ENCODE peak calls at places on chromosomes 3 and 15, in six cellular contexts. One of them, this sample, is unnamed.

GRCh38 chr15:73737506-73737905 is 15.6 kb downstream of the INSYN1 start:
- DNase-seq in C1 segment of cervical spinal cord: no peak
- DNase-seq in NCI-H1694: no peak
- DNase-seq in HS-5: no peak
- DNase-seq in WTC11: no peak
- DNase-seq in adrenal gland: no peak
- DNase-seq in this sample: no peak

GRCh38 chr15:46080018-46080417 is 445.2 kb downstream of the SQOR start:
- DNase-seq in WTC11: peak
- DNase-seq in C1 segment of cervical spinal cord: no peak
- DNase-seq in adrenal gland: no peak
- DNase-seq in NCI-H1694: no peak
- DNase-seq in HS-5: no peak
- DNase-seq in this sample: no peak

GRCh38 chr15:39666671-39667070 is 85.8 kb downstream of the THBS1 start:
- DNase-seq in C1 segment of cervical spinal cord: no peak
- DNase-seq in HS-5: no peak
- DNase-seq in adrenal gland: no peak
- DNase-seq in NCI-H1694: no peak
- DNase-seq in WTC11: no peak
- DNase-seq in this sample: no peak

GRCh38 chr3:133970916-133971315 is 58.8 kb downstream of the SLCO2A1 start:
- DNase-seq in NCI-H1694: no peak
- DNase-seq in HS-5: no peak
- DNase-seq in WTC11: no peak
- DNase-seq in C1 segment of cervical spinal cord: no peak
- DNase-seq in adrenal gland: no peak
- DNase-seq in this sample: no peak

GRCh38 chr15:82040862-82041261 is 5.0 kb downstream of the MEX3B start:
- DNase-seq in C1 segment of cervical spinal cord: no peak
- DNase-seq in NCI-H1694: peak
- DNase-seq in adrenal gland: no peak
- DNase-seq in HS-5: no peak
- DNase-seq in WTC11: peak
- DNase-seq in this sample: no peak

GRCh38 chr15:25556136-25556535 is 117.3 kb upstream of the UBE3A start:
- DNase-seq in C1 segment of cervical spinal cord: no peak
- DNase-seq in NCI-H1694: no peak
- DNase-seq in adrenal gland: no peak
- DNase-seq in HS-5: no peak
- DNase-seq in WTC11: no peak
- DNase-seq in this sample: no peak

GRCh38 chr15:90680371-90680935 is 36.7 kb upstream of the BLM start:
- DNase-seq in HS-5: peak
- DNase-seq in NCI-H1694: no peak
- DNase-seq in adrenal gland: peak
- DNase-seq in C1 segment of cervical spinal cord: no peak
- DNase-seq in WTC11: no peak
- DNase-seq in this sample: no peak

GRCh38 chr3:62312201-62312600 is 61.1 kb downstream of the FEZF2 start:
- DNase-seq in adrenal gland: no peak
- DNase-seq in C1 segment of cervical spinal cord: no peak
- DNase-seq in HS-5: no peak
- DNase-seq in WTC11: no peak
- DNase-seq in NCI-H1694: no peak
- DNase-seq in this sample: no peak

This sample was measured in caudate nucleus.